ENCODE peak calls at places on chromosomes 4 and X, in seven cellular contexts. C is neuronal stem cell, U is mesendoderm, F is mesenchymal stem cell, G is H1, T is IMR-90, K is H9. P is an unnamed sample.

GRCh38 chr4:158895797-158896442 is 127.1 kb downstream of the FNIP2 start:
- DNase-seq in C (no peak), U (peak; percentile 81), F (peak; percentile 58), G (no peak), T (peak; percentile 46), K (peak; percentile 54), P (no peak)

GRCh38 chrX:48919947-48920712 is 1.3 kb upstream of the PIM2 start:
- DNase-seq in C (no peak), U (no peak), F (peak; percentile 7), G (no peak), T (no peak), K (no peak), P (no peak)

GRCh38 chrX:148774276-148774675 is 273.9 kb downstream of the AFF2 start:
- DNase-seq in C (no peak), U (no peak), F (no peak), G (no peak), T (no peak), K (no peak), P (no peak)

GRCh38 chr4:16122784-16123183 is 39.0 kb upstream of the PROM1 start:
- DNase-seq in C (no peak), U (no peak), F (no peak), G (no peak), T (no peak), K (no peak), P (no peak)

GRCh38 chr4:152944678-152945320 is 8.7 kb downstream of the FHDC1 start:
- DNase-seq in C (no peak), U (no peak), F (no peak), G (no peak), T (no peak), K (no peak), P (no peak)

GRCh38 chr4:2361366-2362285 is 56.8 kb downstream of the ZFYVE28 start:
- DNase-seq in C (no peak), U (no peak), F (no peak), G (no peak), T (no peak), K (no peak), P (no peak)

GRCh38 chrX:105463483-105463882 is 243.0 kb upstream of the TEX13A start:
- DNase-seq in C (no peak), U (no peak), F (peak; percentile 13), G (no peak), T (no peak), K (no peak), P (no peak)

GRCh38 chrX:155028749-155029360 is 2.2 kb downstream of the FUNDC2 start:
- DNase-seq in C (no peak), U (peak; percentile 17), F (peak; percentile 73), G (no peak), T (peak; percentile 39), K (no peak), P (no peak)

GRCh38 chr4:56907009-56907408 is 691 bp upstream of the REST start:
- DNase-seq in C (no peak), U (peak; percentile 55), F (no peak), G (peak; percentile 55), T (no peak), K (peak; percentile 63), P (peak; percentile 15)

GRCh38 chr4:121720109-121720508 is 23.3 kb upstream of the ANXA5 start:
- DNase-seq in C (no peak), U (peak; percentile 65), F (no peak), G (no peak), T (no peak), K (no peak), P (no peak)

GRCh38 chr4:145271194-145271593 is 90.8 kb upstream of the OTUD4 start:
- DNase-seq in C (no peak), U (peak; percentile 5), F (no peak), G (no peak), T (no peak), K (no peak), P (no peak)

GRCh38 chrX:69163936-69164741 is 1.1 kb downstream of the PJA1 start:
- DNase-seq in C (no peak), U (peak; percentile 64), F (peak; percentile 19), G (no peak), T (no peak), K (peak; percentile 46), P (no peak)

GRCh38 chr4:3781193-3781886 is 15.2 kb downstream of the ADRA2C start:
- DNase-seq in C (no peak), U (peak; percentile 71), F (no peak), G (no peak), T (no peak), K (no peak), P (no peak)

GRCh38 chrX:14916017-14916674 is 42.9 kb downstream of the MOSPD2 start:
- DNase-seq in C (no peak), U (no peak), F (peak; percentile 22), G (no peak), T (peak; percentile 81), K (no peak), P (no peak)

GRCh38 chr4:169841776-169842175 is 84.0 kb upstream of the HPF1 start:
- DNase-seq in C (no peak), U (no peak), F (no peak), G (no peak), T (no peak), K (no peak), P (no peak)

GRCh38 chrX:8189096-8189830 is 18.2 kb upstream of the VCX2 start:
- DNase-seq in C (no peak), U (no peak), F (no peak), G (no peak), T (no peak), K (no peak), P (peak; percentile 52)

GRCh38 chr4:1576200-1576960 is 107.7 kb downstream of the FAM53A start:
- DNase-seq in C (no peak), U (no peak), F (no peak), G (no peak), T (no peak), K (no peak), P (no peak)

DNA sequence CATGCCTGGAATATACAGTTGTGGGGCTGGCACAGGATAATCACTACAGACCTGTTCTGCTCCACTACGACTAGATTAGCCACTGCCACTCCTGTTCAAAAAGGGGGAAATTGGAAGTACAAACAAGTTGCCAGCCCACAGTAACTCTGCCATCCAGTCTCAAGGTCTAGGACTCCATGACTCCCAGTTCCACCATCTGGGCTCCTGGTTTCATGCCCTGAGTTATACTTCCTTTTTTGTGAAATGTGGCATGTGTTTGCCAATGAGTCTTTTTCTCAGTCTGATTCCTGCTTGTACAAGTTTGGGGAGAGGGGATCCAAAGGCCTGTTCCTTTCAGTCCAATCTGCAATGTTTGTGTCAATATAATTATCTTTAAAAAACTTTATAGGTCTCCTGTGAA is 1.0 kb upstream of the BLOC1S4 start:
- DNase-seq in C (no peak), U (no peak), F (no peak), G (no peak), T (no peak), K (no peak), P (no peak)
- H3K9ac ChIP-seq in C (no peak overlapping the region), U (no peak overlapping the region), F (peak overlapping the region; percentile 88), G (no peak overlapping the region), T (no peak overlapping the region), K (no peak overlapping the region), P (no peak overlapping the region)

DNA sequence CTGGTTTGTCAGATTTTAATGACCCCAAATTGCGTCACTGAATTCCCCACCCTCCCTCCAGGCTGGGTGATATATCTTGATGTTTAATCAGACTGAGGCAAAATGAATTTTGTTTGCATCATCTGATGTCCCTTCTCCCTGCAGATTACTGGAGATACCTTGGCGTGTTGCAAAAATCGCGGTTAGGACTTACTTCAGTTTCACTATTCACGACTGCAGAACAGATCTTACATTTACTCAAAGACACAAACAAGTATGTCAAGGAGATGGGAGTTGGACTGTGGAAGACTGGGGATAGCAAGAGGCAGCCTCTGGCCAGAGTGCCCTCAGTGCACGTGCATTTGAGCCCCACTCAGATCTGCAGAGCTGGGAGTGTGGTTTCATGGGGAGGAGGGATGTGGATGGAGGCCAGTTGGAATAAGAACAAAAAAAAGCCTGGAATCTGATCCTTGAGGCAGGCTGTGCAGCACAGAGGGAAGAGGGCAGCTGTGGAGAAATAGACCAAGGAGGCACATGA is 92.2 kb upstream of the MTM1 start:
- DNase-seq in C (no peak), U (no peak), F (no peak), G (no peak), T (peak; percentile 62), K (no peak), P (no peak)
- H3K4ac ChIP-seq in C (no peak overlapping the region), U (no peak overlapping the region), F (no peak overlapping the region), G (no peak overlapping the region), T (no peak overlapping the region), K (no peak overlapping the region), P (no peak overlapping the region)

GRCh38 chr4:176788248-176788647 is 4.5 kb downstream of the VEGFC start:
- DNase-seq in C (no peak), U (no peak), F (no peak), G (no peak), T (no peak), K (no peak), P (no peak)
- H3K9ac ChIP-seq in C (no peak overlapping the region), U (no peak overlapping the region), F (peak overlapping the region; percentile 98), G (no peak overlapping the region), T (no peak overlapping the region), K (no peak overlapping the region), P (no peak overlapping the region)

GRCh38 chrX:102498732-102499131 is 17.8 kb downstream of the TMSB15A start:
- DNase-seq in C (no peak), U (no peak), F (no peak), G (no peak), T (no peak), K (no peak), P (no peak)
- H3K4ac ChIP-seq in C (no peak overlapping the region), U (no peak overlapping the region), F (no peak overlapping the region), G (no peak overlapping the region), T (no peak overlapping the region), K (no peak overlapping the region), P (no peak overlapping the region)

GRCh38 chrX:22800360-22800759 is 199.4 kb upstream of the DDX53 start:
- DNase-seq in C (no peak), U (peak; percentile 78), F (peak; percentile 88), G (no peak), T (peak; percentile 89), K (no peak), P (peak; percentile 56)
- H3K9ac ChIP-seq in C (no peak overlapping the region), U (no peak overlapping the region), F (peak overlapping the region; percentile 37), G (no peak overlapping the region), T (no peak overlapping the region), K (no peak overlapping the region), P (no peak overlapping the region)

GRCh38 chrX:19870710-19871490 is 16.5 kb downstream of the SH3KBP1 start:
- DNase-seq in C (no peak), U (no peak), F (no peak), G (no peak), T (no peak), K (no peak), P (no peak)
- H3K4ac ChIP-seq in C (no peak overlapping the region), U (no peak overlapping the region), F (no peak overlapping the region), G (no peak overlapping the region), T (no peak overlapping the region), K (no peak overlapping the region), P (no peak overlapping the region)